ENCODE peak calls at places on chromosomes 16 and 17, in five cellular contexts. A, I, V, J and O are unnamed samples.

GRCh38 chr17:58317421-58318064 is 11.1 kb downstream of the TSPOAP1 start:
- DNase-seq in A (no peak), I (peak; percentile 76), V (peak; percentile 75), J (peak; percentile 77), O (peak; percentile 21)

GRCh38 chr17:81537343-81537855 is 9.2 kb downstream of the FSCN2 start:
- DNase-seq in A (no peak), I (peak; percentile 21), V (no peak), J (peak; percentile 18), O (no peak)

GRCh38 chr17:72614871-72615626 is 477.4 kb downstream of the SLC39A11 start:
- DNase-seq in A (no peak), I (peak; percentile 60), V (peak; percentile 74), J (no peak), O (no peak)

GRCh38 chr16:4182581-4183257 is 59.2 kb downstream of the SRL start:
- DNase-seq in A (no peak), I (no peak), V (no peak), J (no peak), O (no peak)

GRCh38 chr17:75159196-75160031 is 5.1 kb upstream of the JPT1 start:
- DNase-seq in A (no peak), I (peak; percentile 27), V (peak; percentile 78), J (no peak), O (no peak)

GRCh38 chr16:23595246-23595950 is 718 bp downstream of the NDUFAB1 start:
- DNase-seq in A (no peak), I (peak; percentile 6), V (no peak), J (no peak), O (no peak)

GRCh38 chr17:35566955-35567354 is 6.3 kb upstream of the SLFN14 start:
- DNase-seq in A (no peak), I (no peak), V (no peak), J (no peak), O (no peak)

GRCh38 chr16:51881731-51882130 is 665.2 kb downstream of the TOX3 start:
- DNase-seq in A (no peak), I (peak; percentile 26), V (peak; percentile 93), J (no peak), O (no peak)

GRCh38 chr17:76544916-76545365 is 5.1 kb downstream of the PRCD start:
- DNase-seq in A (no peak), I (no peak), V (no peak), J (no peak), O (no peak)

GRCh38 chr17:2689411-2690164 is 22.0 kb downstream of the CLUH start:
- DNase-seq in A (peak; percentile 9), I (no peak), V (no peak), J (no peak), O (peak; percentile 19)

GRCh38 chr16:88705746-88706287 is 391 bp downstream of the RNF166 start:
- DNase-seq in A (no peak), I (no peak), V (no peak), J (no peak), O (no peak)

GRCh38 chr17:77734371-77735050 is 224.0 kb upstream of the TNRC6C start:
- DNase-seq in A (peak; percentile 93), I (peak; percentile 90), V (peak; percentile 16), J (no peak), O (peak; percentile 94)